ENCODE peak calls at places on chromosomes 12 and 14, in six cellular contexts. One of them, this sample, is unnamed.

GRCh38 chr12:55681142-55682077 is 26.3 kb downstream of the ITGA7 start:
- DNase-seq in NCI-H1694: peak
- DNase-seq in GM12864: no peak
- DNase-seq in kidney tubule cell: peak
- DNase-seq in KG1: no peak
- DNase-seq in MCF 10A: peak
- DNase-seq in this sample: peak

GRCh38 chr12:46260153-46260912 is 8.5 kb downstream of the SLC38A1 start:
- DNase-seq in kidney tubule cell: peak
- DNase-seq in NCI-H1694: no peak
- DNase-seq in MCF 10A: no peak
- DNase-seq in KG1: no peak
- DNase-seq in GM12864: no peak
- DNase-seq in this sample: no peak

GRCh38 chr14:36105401-36105800 is 71.1 kb downstream of the PTCSC3 start:
- DNase-seq in GM12864: no peak
- DNase-seq in NCI-H1694: peak
- DNase-seq in KG1: no peak
- DNase-seq in MCF 10A: peak
- DNase-seq in kidney tubule cell: peak
- DNase-seq in this sample: no peak

GRCh38 chr14:54614296-54614695 is 47.4 kb downstream of the SAMD4A start:
- DNase-seq in NCI-H1694: no peak
- DNase-seq in KG1: no peak
- DNase-seq in GM12864: no peak
- DNase-seq in kidney tubule cell: no peak
- DNase-seq in MCF 10A: no peak
- DNase-seq in this sample: no peak

GRCh38 chr12:51593539-51593938 is 2.5 kb downstream of the SCN8A start:
- DNase-seq in kidney tubule cell: peak
- DNase-seq in GM12864: no peak
- DNase-seq in MCF 10A: peak
- DNase-seq in KG1: no peak
- DNase-seq in NCI-H1694: no peak
- DNase-seq in this sample: peak

GRCh38 chr14:99604766-99605298 is 825 bp upstream of the CCDC85C start:
- DNase-seq in kidney tubule cell: peak
- DNase-seq in NCI-H1694: no peak
- DNase-seq in KG1: no peak
- DNase-seq in MCF 10A: peak
- DNase-seq in GM12864: no peak
- DNase-seq in this sample: peak

GRCh38 chr14:74038015-74038859 is 19.1 kb downstream of the BBOF1 start:
- DNase-seq in NCI-H1694: peak
- DNase-seq in kidney tubule cell: peak
- DNase-seq in KG1: peak
- DNase-seq in GM12864: no peak
- DNase-seq in MCF 10A: peak
- DNase-seq in this sample: peak

GRCh38 chr14:101198398-101199027 is 295.0 kb upstream of the RTL1 start:
- DNase-seq in KG1: no peak
- DNase-seq in GM12864: no peak
- DNase-seq in kidney tubule cell: no peak
- DNase-seq in NCI-H1694: no peak
- DNase-seq in MCF 10A: no peak
- DNase-seq in this sample: no peak

GRCh38 chr14:96479435-96480146 is 22.6 kb upstream of the PAPOLA start:
- DNase-seq in NCI-H1694: no peak
- DNase-seq in GM12864: no peak
- DNase-seq in MCF 10A: no peak
- DNase-seq in kidney tubule cell: no peak
- DNase-seq in KG1: no peak
- DNase-seq in this sample: no peak

GRCh38 chr12:6418796-6419195 is 26.0 kb upstream of the CD27 start:
- DNase-seq in KG1: no peak
- DNase-seq in kidney tubule cell: peak
- DNase-seq in GM12864: no peak
- DNase-seq in NCI-H1694: no peak
- DNase-seq in MCF 10A: no peak
- DNase-seq in this sample: no peak

GRCh38 chr14:105748204-105748578 is 221.8 kb downstream of the TMEM121 start:
- DNase-seq in GM12864: no peak
- DNase-seq in NCI-H1694: peak
- DNase-seq in kidney tubule cell: peak
- DNase-seq in MCF 10A: peak
- DNase-seq in KG1: no peak
- DNase-seq in this sample: no peak

GRCh38 chr12:54173066-54173726 is 15.6 kb downstream of the SMUG1 start:
- DNase-seq in GM12864: no peak
- DNase-seq in MCF 10A: peak
- DNase-seq in KG1: no peak
- DNase-seq in kidney tubule cell: peak
- DNase-seq in NCI-H1694: peak
- DNase-seq in this sample: peak

This sample was measured in mammary epithelial cell.